ENCODE peak calls at places on chromosomes 11 and 22, in four cellular contexts. One of them, this sample, is unnamed.

GRCh38 chr11:125956371-125956770 is 10.5 kb downstream of the VSIG10L2 start:
- DNase-seq in SK-N-SH: no peak
- DNase-seq in H1: no peak
- DNase-seq in GM12878: no peak
- DNase-seq in this sample: no peak

GRCh38 chr22:50309601-50309991 is 2.1 kb upstream of the PLXNB2 start:
- DNase-seq in SK-N-SH: no peak
- DNase-seq in H1: no peak
- DNase-seq in GM12878: no peak
- DNase-seq in this sample: no peak

GRCh38 chr11:133082453-133082781 is 449.9 kb downstream of the OPCML start:
- DNase-seq in SK-N-SH: no peak
- DNase-seq in H1: no peak
- DNase-seq in GM12878: no peak
- DNase-seq in this sample: no peak

GRCh38 chr22:42553475-42554361 is at the start of gene SERHL2:
- DNase-seq in SK-N-SH: peak
- DNase-seq in H1: peak
- DNase-seq in GM12878: peak
- DNase-seq in this sample: peak

GRCh38 chr11:32809313-32809712 is 14.9 kb upstream of the CCDC73 start:
- DNase-seq in SK-N-SH: peak
- DNase-seq in H1: peak
- DNase-seq in GM12878: no peak
- DNase-seq in this sample: peak

GRCh38 chr11:36352919-36353318 is 56.8 kb downstream of the PRR5L start:
- DNase-seq in SK-N-SH: no peak
- DNase-seq in H1: no peak
- DNase-seq in GM12878: no peak
- DNase-seq in this sample: no peak

GRCh38 chr11:12705874-12706273 is 31.7 kb downstream of the TEAD1 start:
- DNase-seq in SK-N-SH: no peak
- DNase-seq in H1: no peak
- DNase-seq in GM12878: no peak
- DNase-seq in this sample: no peak

GRCh38 chr22:32281092-32281491 is 25.9 kb upstream of the SLC5A4 start:
- DNase-seq in SK-N-SH: no peak
- DNase-seq in H1: no peak
- DNase-seq in GM12878: no peak
- DNase-seq in this sample: no peak

GRCh38 chr11:127451852-127452251 is 451.3 kb upstream of the KIRREL3 start:
- DNase-seq in SK-N-SH: no peak
- DNase-seq in H1: no peak
- DNase-seq in GM12878: no peak
- DNase-seq in this sample: no peak

GRCh38 chr11:120645639-120646038 is 134.1 kb downstream of the GRIK4 start:
- DNase-seq in SK-N-SH: no peak
- DNase-seq in H1: peak
- DNase-seq in GM12878: no peak
- DNase-seq in this sample: no peak

GRCh38 chr11:118074785-118075184 is 2.1 kb upstream of the TMPRSS4 start:
- DNase-seq in SK-N-SH: no peak
- DNase-seq in H1: no peak
- DNase-seq in GM12878: no peak
- DNase-seq in this sample: no peak

GRCh38 chr11:108242422-108242821 is 19.6 kb downstream of the ATM start:
- DNase-seq in SK-N-SH: no peak
- DNase-seq in H1: no peak
- DNase-seq in GM12878: no peak
- DNase-seq in this sample: no peak

GRCh38 chr22:41243361-41243760 is 2.6 kb upstream of the CHADL start:
- DNase-seq in SK-N-SH: no peak
- DNase-seq in H1: no peak
- DNase-seq in GM12878: no peak
- DNase-seq in this sample: no peak

GRCh38 chr11:31809857-31810778 is 1.0 kb downstream of the PAX6 start:
- DNase-seq in SK-N-SH: peak
- DNase-seq in H1: peak
- DNase-seq in GM12878: no peak
- DNase-seq in this sample: no peak

GRCh38 chr11:98564881-98565280 is 455.9 kb upstream of the CNTN5 start:
- DNase-seq in SK-N-SH: no peak
- DNase-seq in H1: no peak
- DNase-seq in GM12878: no peak
- DNase-seq in this sample: no peak

GRCh38 chr11:37502202-37502601 is 904.2 kb upstream of the RAG2 start:
- DNase-seq in SK-N-SH: no peak
- DNase-seq in H1: no peak
- DNase-seq in GM12878: no peak
- DNase-seq in this sample: no peak

GRCh38 chr11:11037162-11037732 is 179.4 kb upstream of the ZBED5 start:
- DNase-seq in SK-N-SH: no peak
- DNase-seq in H1: no peak
- DNase-seq in GM12878: no peak
- DNase-seq in this sample: no peak

GRCh38 chr22:31148953-31149627 is 8.8 kb upstream of the PLA2G3 start:
- DNase-seq in SK-N-SH: peak
- DNase-seq in H1: peak
- DNase-seq in GM12878: no peak
- DNase-seq in this sample: peak

GRCh38 chr11:74141274-74141695 is 29.5 kb downstream of the C2CD3 start:
- DNase-seq in SK-N-SH: no peak
- DNase-seq in H1: no peak
- DNase-seq in GM12878: no peak
- DNase-seq in this sample: no peak

GRCh38 chr11:120780239-120780638 is 243.7 kb upstream of the TBCEL start:
- DNase-seq in SK-N-SH: no peak
- DNase-seq in H1: no peak
- DNase-seq in GM12878: no peak
- DNase-seq in this sample: no peak

GRCh38 chr11:118263694-118264567 is at the start of gene MPZL2:
- DNase-seq in SK-N-SH: no peak
- DNase-seq in H1: peak
- DNase-seq in GM12878: no peak
- DNase-seq in this sample: no peak

GRCh38 chr11:75186999-75187398 is 36.1 kb downstream of the SLCO2B1 start:
- DNase-seq in SK-N-SH: no peak
- DNase-seq in H1: no peak
- DNase-seq in GM12878: no peak
- DNase-seq in this sample: no peak

GRCh38 chr11:114085965-114086364 is 26.5 kb downstream of the ZBTB16 start:
- DNase-seq in SK-N-SH: no peak
- DNase-seq in H1: no peak
- DNase-seq in GM12878: no peak
- DNase-seq in this sample: no peak

GRCh38 chr11:70567680-70568503 is 169.6 kb downstream of the CTTN start:
- DNase-seq in SK-N-SH: no peak
- DNase-seq in H1: no peak
- DNase-seq in GM12878: no peak
- DNase-seq in this sample: peak

GRCh38 chr11:28559497-28559896 is 451.3 kb downstream of the METTL15 start:
- DNase-seq in SK-N-SH: no peak
- DNase-seq in H1: no peak
- DNase-seq in GM12878: no peak
- DNase-seq in this sample: no peak

GRCh38 chr11:109960831-109961230 is 132.4 kb upstream of the ZC3H12C start:
- DNase-seq in SK-N-SH: no peak
- DNase-seq in H1: no peak
- DNase-seq in GM12878: no peak
- DNase-seq in this sample: no peak

GRCh38 chr11:34427171-34427805 is 11.4 kb upstream of the CAT start:
- DNase-seq in SK-N-SH: peak
- DNase-seq in H1: no peak
- DNase-seq in GM12878: no peak
- DNase-seq in this sample: peak

GRCh38 chr11:105265859-105266258 is 126.3 kb upstream of the CARD18 start:
- DNase-seq in SK-N-SH: no peak
- DNase-seq in H1: no peak
- DNase-seq in GM12878: no peak
- DNase-seq in this sample: no peak

DNA sequence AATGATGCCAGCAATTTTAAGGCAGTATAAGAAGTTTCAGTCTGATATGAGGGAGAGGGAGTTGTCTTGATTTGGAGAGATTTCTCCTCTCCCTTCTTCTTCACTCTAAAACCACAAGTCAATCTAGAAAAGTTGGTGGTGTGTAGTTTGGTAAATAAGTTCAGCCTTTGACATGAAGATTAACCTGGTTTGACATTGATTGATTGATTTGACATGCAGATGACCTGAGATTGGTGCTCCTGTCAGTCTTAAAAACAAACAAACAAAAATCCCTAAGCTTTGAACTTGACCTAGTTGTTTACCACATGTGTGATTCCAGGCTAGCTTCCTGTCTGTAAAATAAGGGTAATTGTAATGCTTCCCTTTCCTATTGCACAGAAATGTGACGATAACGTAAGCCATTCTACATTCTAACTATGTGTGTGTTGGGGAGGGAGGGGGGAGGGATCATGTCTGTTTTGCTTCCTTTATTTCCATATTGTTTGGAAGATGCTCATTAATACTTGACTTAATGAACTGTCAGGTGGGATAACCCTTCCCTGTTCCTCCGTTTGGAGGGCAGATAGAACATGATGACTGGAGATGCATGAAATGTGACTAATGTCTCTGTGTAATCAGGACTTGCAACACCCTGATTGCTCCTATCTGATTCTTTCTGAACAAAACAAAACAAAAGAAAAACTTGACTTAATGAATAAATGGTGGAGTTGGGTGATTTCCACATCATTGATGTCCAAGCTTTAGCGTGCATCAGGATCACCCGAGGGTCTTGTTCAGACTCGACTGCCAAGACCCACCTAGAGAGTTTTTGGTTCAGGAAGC is 106.0 kb upstream of the CLMP start:
- DNase-seq in SK-N-SH: no peak
- DNase-seq in H1: no peak
- DNase-seq in GM12878: peak
- DNase-seq in this sample: no peak
- H3K4me3 ChIP-seq in SK-N-SH: peak
- H3K4me3 ChIP-seq in H1: peak
- H3K4me3 ChIP-seq in GM12878: peak
- H3K4me3 ChIP-seq in this sample: no peak

GRCh38 chr11:116661056-116661455 is 111.7 kb downstream of the BUD13 start:
- DNase-seq in SK-N-SH: no peak
- DNase-seq in H1: no peak
- DNase-seq in GM12878: no peak
- DNase-seq in this sample: no peak

GRCh38 chr11:116660011-116660410 is 112.8 kb downstream of the BUD13 start:
- DNase-seq in SK-N-SH: no peak
- DNase-seq in H1: no peak
- DNase-seq in GM12878: no peak
- DNase-seq in this sample: no peak

DNA sequence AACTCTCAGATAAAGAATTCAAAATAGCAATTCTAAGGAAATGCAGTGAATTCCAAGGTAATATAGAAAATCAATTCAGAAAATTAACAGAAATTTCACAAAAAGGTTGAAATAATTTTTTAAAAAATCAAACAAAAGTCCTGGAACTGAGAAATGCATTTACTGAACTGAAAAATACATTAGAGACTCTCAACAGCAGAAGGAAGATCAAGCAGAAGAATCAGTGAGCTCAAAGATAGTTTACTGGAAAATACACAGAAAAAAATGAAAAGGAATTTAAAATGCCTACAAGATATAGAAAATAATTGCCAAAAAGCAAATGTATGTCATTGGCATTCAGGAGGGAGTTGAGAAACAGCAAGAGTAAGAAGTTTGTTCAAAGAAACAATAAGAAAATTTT is 107.3 kb downstream of the BUD13 start:
- DNase-seq in SK-N-SH: no peak
- DNase-seq in H1: no peak
- DNase-seq in GM12878: no peak
- DNase-seq in this sample: no peak
- TF ChIP-seq GABPA in SK-N-SH: no peak
- TF ChIP-seq GABPA in H1: no peak
- TF ChIP-seq GABPA in GM12878: no peak
- TF ChIP-seq GABPA in this sample: no peak

DNA sequence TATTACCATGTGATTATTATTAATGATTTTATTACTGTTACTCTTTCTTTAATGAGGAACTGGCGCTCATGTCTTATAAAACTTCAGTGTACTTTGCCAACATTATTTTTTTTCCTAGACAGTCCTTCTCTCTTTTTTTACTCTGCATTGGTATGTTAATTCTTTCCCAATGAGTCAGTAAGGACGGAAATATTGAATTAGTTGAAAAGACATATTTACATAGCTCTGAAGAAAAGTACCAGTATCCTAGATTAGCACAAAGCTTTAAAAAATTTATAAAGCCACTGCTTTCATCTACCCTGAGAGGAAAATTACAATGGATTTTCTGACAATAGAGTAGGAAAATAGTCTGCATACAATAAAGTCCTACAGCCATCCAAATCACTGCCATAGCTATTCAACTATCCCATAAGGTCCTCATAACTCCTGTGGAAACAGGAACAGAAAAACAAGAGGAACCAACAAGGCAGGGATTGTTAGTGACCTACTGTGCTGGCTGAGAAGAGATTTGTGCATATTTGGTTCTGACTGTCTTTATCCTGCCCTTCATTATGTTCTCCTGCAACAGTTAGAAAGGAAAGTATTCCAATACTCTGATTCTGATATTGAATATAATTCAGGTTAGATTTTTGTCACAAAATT is 314.4 kb downstream of the AASDHPPT start:
- DNase-seq in SK-N-SH: no peak
- DNase-seq in H1: no peak
- DNase-seq in GM12878: no peak
- DNase-seq in this sample: no peak
- H3K4me3 ChIP-seq in SK-N-SH: no peak
- H3K4me3 ChIP-seq in H1: no peak
- H3K4me3 ChIP-seq in GM12878: no peak
- H3K4me3 ChIP-seq in this sample: no peak

DNA sequence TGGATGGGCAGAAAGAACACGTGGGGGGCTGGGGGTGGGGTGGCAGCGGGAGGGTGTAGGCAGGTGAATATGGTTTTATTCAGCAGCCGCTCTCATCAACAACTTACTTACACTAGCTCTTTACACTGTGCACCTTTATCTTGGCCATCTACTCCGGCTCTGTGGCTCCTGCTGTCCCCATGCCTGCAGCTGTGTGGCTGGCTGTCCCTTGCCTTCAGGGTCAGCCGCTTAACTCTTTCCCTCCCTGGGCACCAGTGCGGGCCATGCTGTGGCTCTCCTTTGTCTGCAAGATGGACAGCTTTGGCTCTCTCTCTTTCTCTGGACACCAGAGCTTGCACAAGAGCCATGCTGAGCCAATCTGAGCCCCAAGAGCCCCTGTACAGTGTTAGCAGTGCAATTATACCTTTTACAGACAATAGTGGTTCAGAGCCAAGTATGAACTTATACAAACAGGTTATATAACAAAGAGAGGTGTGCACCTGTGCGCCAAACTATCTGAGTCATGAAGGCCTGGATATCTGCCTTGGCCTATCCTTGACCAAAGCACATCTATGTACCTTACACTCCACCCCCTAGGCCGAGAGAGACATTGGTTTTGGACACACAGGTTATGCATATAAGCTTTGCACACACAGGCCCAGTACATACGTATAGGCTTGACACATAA is 94.3 kb upstream of the CTSC start:
- DNase-seq in SK-N-SH: peak
- DNase-seq in H1: no peak
- DNase-seq in GM12878: no peak
- DNase-seq in this sample: no peak
- TF ChIP-seq GABPA in SK-N-SH: no peak
- TF ChIP-seq GABPA in H1: no peak
- TF ChIP-seq GABPA in GM12878: no peak
- TF ChIP-seq GABPA in this sample: no peak